ENCODE peak calls at places on chromosomes 16 and 17, in four cellular contexts. K, H, E and R are unnamed samples.

GRCh38 chr16:48617711-48618148 is 7.8 kb upstream of the N4BP1 start:
- DNase-seq in K (peak), H (no peak), E (no peak), R (no peak)

GRCh38 chr17:75442168-75443103 is 14.0 kb upstream of the TMEM94 start:
- DNase-seq in K (peak), H (no peak), E (no peak), R (no peak)

GRCh38 chr17:67378444-67379250 is 1.6 kb downstream of the PITPNC1 start:
- DNase-seq in K (peak), H (peak), E (peak), R (peak)

GRCh38 chr17:45397796-45398195 is 34.9 kb downstream of the ARHGAP27 start:
- DNase-seq in K (no peak), H (peak), E (no peak), R (peak)

GRCh38 chr17:2262146-2262587 is 41.4 kb downstream of the SMG6 start:
- DNase-seq in K (peak), H (no peak), E (no peak), R (no peak)

GRCh38 chr16:65967376-65967775 is 399.1 kb upstream of the CDH5 start:
- DNase-seq in K (peak), H (no peak), E (no peak), R (no peak)

GRCh38 chr17:194844-195602 is 13.6 kb upstream of the DOC2B start:
- DNase-seq in K (no peak), H (no peak), E (no peak), R (peak)

GRCh38 chr17:14950216-14950615 is 314.9 kb downstream of the PMP22 start:
- DNase-seq in K (no peak), H (no peak), E (no peak), R (no peak)

GRCh38 chr16:87853411-87854052 is 15.8 kb downstream of the SLC7A5 start:
- DNase-seq in K (peak), H (peak), E (peak), R (peak)

GRCh38 chr17:51372345-51373004 is 112.1 kb downstream of the UTP18 start:
- DNase-seq in K (peak), H (no peak), E (peak), R (no peak)

GRCh38 chr17:79777166-79777843 is 643 bp upstream of the CBX2 start:
- DNase-seq in K (peak), H (peak), E (peak), R (peak)

GRCh38 chr16:64983226-64983625 is 138.6 kb downstream of the CDH11 start:
- DNase-seq in K (peak), H (no peak), E (no peak), R (no peak)

GRCh38 chr16:23595246-23595950 is 718 bp downstream of the NDUFAB1 start:
- DNase-seq in K (no peak), H (no peak), E (no peak), R (no peak)

GRCh38 chr17:65690626-65691310 is 129.3 kb upstream of the AXIN2 start:
- DNase-seq in K (no peak), H (no peak), E (no peak), R (no peak)

GRCh38 chr17:6752068-6752909 is 3.6 kb upstream of the XAF1 start:
- DNase-seq in K (peak), H (no peak), E (peak), R (no peak)

GRCh38 chr17:38428643-38429371 is 543 bp downstream of the ARHGAP23 start:
- DNase-seq in K (peak), H (peak), E (no peak), R (peak)

GRCh38 chr17:28145348-28145747 is 102.9 kb downstream of the NLK start:
- DNase-seq in K (peak), H (no peak), E (no peak), R (no peak)

GRCh38 chr16:58105619-58106018 is 23.6 kb downstream of the CFAP20 start:
- DNase-seq in K (no peak), H (no peak), E (no peak), R (no peak)

GRCh38 chr17:68319420-68320162 is 28.3 kb downstream of the ARSG start:
- DNase-seq in K (no peak), H (no peak), E (no peak), R (no peak)

GRCh38 chr17:42779942-42780815 is at the start of gene WNK4:
- DNase-seq in K (peak), H (peak), E (no peak), R (peak)

GRCh38 chr16:75679366-75679765 is 2.6 kb upstream of the CPHXL2 start:
- DNase-seq in K (no peak), H (no peak), E (no peak), R (no peak)

GRCh38 chr17:30380106-30380420 is 1.3 kb downstream of the CPD start:
- DNase-seq in K (peak), H (no peak), E (no peak), R (no peak)

GRCh38 chr17:14316131-14316854 is 15.4 kb downstream of the HS3ST3B1 start:
- DNase-seq in K (no peak), H (no peak), E (no peak), R (no peak)

GRCh38 chr17:78168906-78169793 is 769 bp downstream of the SYNGR2 start:
- DNase-seq in K (peak), H (peak), E (no peak), R (peak)

GRCh38 chr17:1264196-1264595 is 6.0 kb upstream of the BHLHA9 start:
- DNase-seq in K (no peak), H (no peak), E (no peak), R (no peak)

GRCh38 chr16:3214904-3215600 is 19.9 kb downstream of the ZNF200 start:
- DNase-seq in K (no peak), H (no peak), E (no peak), R (no peak)

GRCh38 chr17:57636274-57636673 is 108.8 kb downstream of the CCDC182 start:
- DNase-seq in K (no peak), H (no peak), E (no peak), R (no peak)

GRCh38 chr17:76337413-76337777 is 16.3 kb downstream of the PRPSAP1 start:
- DNase-seq in K (peak), H (no peak), E (no peak), R (no peak)

GRCh38 chr17:36129616-36130015 is 26.0 kb downstream of the CCL4 start:
- DNase-seq in K (no peak), H (no peak), E (no peak), R (no peak)

GRCh38 chr17:4853195-4853762 is 20.1 kb downstream of the MINK1 start:
- DNase-seq in K (no peak), H (no peak), E (no peak), R (no peak)

GRCh38 chr16:51243836-51244483 is 92.9 kb upstream of the SALL1 start:
- DNase-seq in K (no peak), H (no peak), E (no peak), R (no peak)

GRCh38 chr16:15993946-15994665 is 44.7 kb downstream of the ABCC1 start:
- DNase-seq in K (peak), H (no peak), E (no peak), R (no peak)

GRCh38 chr17:4900231-4901107 is 1.1 kb downstream of the C17orf107 start:
- DNase-seq in K (no peak), H (peak), E (no peak), R (peak)

GRCh38 chr17:33284022-33284421 is 9.1 kb downstream of the ASIC2 start:
- DNase-seq in K (peak), H (no peak), E (no peak), R (no peak)

GRCh38 chr17:337866-338265 is 14.7 kb downstream of the RPH3AL start:
- DNase-seq in K (no peak), H (peak), E (no peak), R (peak)

GRCh38 chr16:1347286-1347855 is 4.3 kb downstream of the TSR3 start:
- DNase-seq in K (no peak), H (no peak), E (no peak), R (no peak)

GRCh38 chr17:50169121-50169764 is 3.4 kb downstream of the SGCA start:
- DNase-seq in K (peak), H (no peak), E (peak), R (peak)